ENCODE peak calls at places on chromosome 22, in six cellular contexts. C is A549, R is K562, H is HepG2, S is NB4, L is GM12878. K is an unnamed sample.

GRCh38 chr22:42184852-42185251 is 54.2 kb upstream of the CYP2D6 start:
- DNase-seq in C (no peak), R (no peak), H (no peak), S (no peak), L (no peak), K (no peak)

GRCh38 chr22:39773976-39774539 is 119.5 kb downstream of the ENTHD1 start:
- DNase-seq in C (no peak), R (no peak), H (no peak), S (no peak), L (peak), K (peak)

GRCh38 chr22:29195964-29196666 is 9.6 kb upstream of the EMID1 start:
- DNase-seq in C (no peak), R (no peak), H (no peak), S (no peak), L (no peak), K (no peak)

GRCh38 chr22:32331918-32332725 is 25.5 kb upstream of the RFPL3 start:
- DNase-seq in C (no peak), R (no peak), H (no peak), S (no peak), L (no peak), K (no peak)

GRCh38 chr22:38614331-38615122 is 41.7 kb downstream of the FAM227A start:
- DNase-seq in C (peak), R (no peak), H (peak), S (no peak), L (no peak), K (no peak)

GRCh38 chr22:39114157-39114511 is 17.1 kb downstream of the APOBEC3H start:
- DNase-seq in C (no peak), R (no peak), H (no peak), S (no peak), L (no peak), K (no peak)

GRCh38 chr22:34414467-34415440 is 494.5 kb upstream of the LARGE1 start:
- DNase-seq in C (peak), R (peak), H (peak), S (peak), L (peak), K (no peak)

GRCh38 chr22:29270475-29271271 is 2.6 kb downstream of the EWSR1 start:
- DNase-seq in C (peak), R (no peak), H (peak), S (peak), L (no peak), K (peak)

GRCh38 chr22:28002181-28002700 is 83.2 kb upstream of the PITPNB start:
- DNase-seq in C (no peak), R (no peak), H (no peak), S (no peak), L (no peak), K (no peak)

GRCh38 chr22:28799834-28800307 is 498 bp downstream of the XBP1 start:
- DNase-seq in C (no peak), R (peak), H (no peak), S (peak), L (no peak), K (peak)

GRCh38 chr22:50694099-50694498 is 21.5 kb downstream of the SHANK3 start:
- DNase-seq in C (no peak), R (no peak), H (no peak), S (peak), L (no peak), K (no peak)

GRCh38 chr22:29330291-29330690 is 14.8 kb upstream of the RASL10A start:
- DNase-seq in C (no peak), R (no peak), H (no peak), S (no peak), L (no peak), K (no peak)

GRCh38 chr22:45441158-45441557 is 27.7 kb downstream of the RIBC2 start:
- DNase-seq in C (peak), R (no peak), H (peak), S (peak), L (no peak), K (peak)

GRCh38 chr22:44157916-44158618 is 22.7 kb upstream of the PARVG start:
- DNase-seq in C (no peak), R (no peak), H (no peak), S (no peak), L (no peak), K (no peak)

GRCh38 chr22:41482319-41482935 is 13.5 kb downstream of the ACO2 start:
- DNase-seq in C (no peak), R (no peak), H (no peak), S (peak), L (no peak), K (no peak)

GRCh38 chr22:27903805-27904473 is 15.1 kb downstream of the PITPNB start:
- DNase-seq in C (no peak), R (no peak), H (no peak), S (no peak), L (peak), K (no peak)

GRCh38 chr22:42803454-42803853 is 53.6 kb downstream of the ARFGAP3 start:
- DNase-seq in C (no peak), R (no peak), H (no peak), S (no peak), L (no peak), K (no peak)

GRCh38 chr22:43534916-43535315 is 123.1 kb downstream of the MPPED1 start:
- DNase-seq in C (no peak), R (no peak), H (no peak), S (no peak), L (no peak), K (no peak)

GRCh38 chr22:33271390-33272161 is 213.4 kb upstream of the SYN3 start:
- DNase-seq in C (no peak), R (no peak), H (no peak), S (peak), L (peak), K (no peak)

GRCh38 chr22:28146401-28147304 is 227.6 kb upstream of the PITPNB start:
- DNase-seq in C (no peak), R (no peak), H (no peak), S (no peak), L (no peak), K (no peak)

GRCh38 chr22:45629469-45630089 is 42.1 kb upstream of the ATXN10 start:
- DNase-seq in C (no peak), R (no peak), H (peak), S (peak), L (no peak), K (no peak)

GRCh38 chr22:29569011-29569678 is 11.8 kb downstream of the NIPSNAP1 start:
- DNase-seq in C (no peak), R (peak), H (peak), S (no peak), L (no peak), K (no peak)

GRCh38 chr22:43919106-43919965 is 4.3 kb upstream of the PNPLA3 start:
- DNase-seq in C (no peak), R (no peak), H (no peak), S (no peak), L (no peak), K (no peak)

GRCh38 chr22:39574779-39575551 is 4.4 kb downstream of the CACNA1I start:
- DNase-seq in C (peak), R (peak), H (peak), S (peak), L (no peak), K (peak)

GRCh38 chr22:40050258-40050657 is 55.5 kb downstream of the FAM83F start:
- DNase-seq in C (no peak), R (no peak), H (no peak), S (peak), L (peak), K (no peak)

GRCh38 chr22:38347944-38348750 is 30.9 kb upstream of the CSNK1E start:
- DNase-seq in C (no peak), R (no peak), H (no peak), S (no peak), L (no peak), K (no peak)

GRCh38 chr22:27737521-27737920 is 64.0 kb downstream of the MN1 start:
- DNase-seq in C (no peak), R (no peak), H (no peak), S (no peak), L (no peak), K (no peak)

GRCh38 chr22:32475428-32476010 is 908 bp downstream of the FBXO7 start:
- DNase-seq in C (peak), R (no peak), H (no peak), S (peak), L (no peak), K (peak)

GRCh38 chr22:44611880-44612496 is 90.0 kb upstream of the PRR5 start:
- DNase-seq in C (no peak), R (no peak), H (no peak), S (no peak), L (no peak), K (no peak)

GRCh38 chr22:28904211-28904808 is 20.9 kb downstream of the ZNRF3 start:
- DNase-seq in C (no peak), R (no peak), H (no peak), S (no peak), L (no peak), K (peak)

GRCh38 chr22:27057717-27058116 is 400.3 kb downstream of the MIAT start:
- DNase-seq in C (no peak), R (no peak), H (no peak), S (no peak), L (no peak), K (no peak)

GRCh38 chr22:29587938-29588699 is 7.2 kb upstream of the NIPSNAP1 start:
- DNase-seq in C (peak), R (no peak), H (peak), S (peak), L (no peak), K (peak)

GRCh38 chr22:19981961-19982920 is 34.4 kb downstream of the ARVCF start:
- DNase-seq in C (no peak), R (no peak), H (no peak), S (no peak), L (no peak), K (no peak)

GRCh38 chr22:19980766-19981165 is 35.9 kb downstream of the ARVCF start:
- DNase-seq in C (no peak), R (no peak), H (no peak), S (no peak), L (no peak), K (no peak)

GRCh38 chr22:19979712-19980493 is 36.7 kb downstream of the ARVCF start:
- DNase-seq in C (no peak), R (no peak), H (no peak), S (no peak), L (no peak), K (no peak)

GRCh38 chr22:19982991-19983578 is 33.5 kb downstream of the ARVCF start:
- DNase-seq in C (no peak), R (no peak), H (no peak), S (no peak), L (no peak), K (no peak)

GRCh38 chr22:19981171-19981960 is 35.3 kb downstream of the ARVCF start:
- DNase-seq in C (no peak), R (no peak), H (no peak), S (no peak), L (no peak), K (no peak)
- TF ChIP-seq MYC in C (no peak), R (no peak), H (no peak), S (no peak), L (no peak), K (no peak)

GRCh38 chr22:20023214-20023613 is 2.3 kb downstream of the TANGO2 start:
- DNase-seq in C (no peak), R (no peak), H (no peak), S (no peak), L (no peak), K (no peak)

GRCh38 chr22:20020533-20021195 is at the start of gene TANGO2:
- DNase-seq in C (peak), R (peak), H (peak), S (peak), L (peak), K (peak)

GRCh38 chr22:20019661-20020532 is 1.0 kb upstream of the TANGO2 start:
- DNase-seq in C (no peak), R (no peak), H (no peak), S (no peak), L (no peak), K (no peak)

GRCh38 chr22:20022231-20023069 is 1.5 kb downstream of the TANGO2 start:
- DNase-seq in C (no peak), R (no peak), H (no peak), S (no peak), L (no peak), K (no peak)

DNA sequence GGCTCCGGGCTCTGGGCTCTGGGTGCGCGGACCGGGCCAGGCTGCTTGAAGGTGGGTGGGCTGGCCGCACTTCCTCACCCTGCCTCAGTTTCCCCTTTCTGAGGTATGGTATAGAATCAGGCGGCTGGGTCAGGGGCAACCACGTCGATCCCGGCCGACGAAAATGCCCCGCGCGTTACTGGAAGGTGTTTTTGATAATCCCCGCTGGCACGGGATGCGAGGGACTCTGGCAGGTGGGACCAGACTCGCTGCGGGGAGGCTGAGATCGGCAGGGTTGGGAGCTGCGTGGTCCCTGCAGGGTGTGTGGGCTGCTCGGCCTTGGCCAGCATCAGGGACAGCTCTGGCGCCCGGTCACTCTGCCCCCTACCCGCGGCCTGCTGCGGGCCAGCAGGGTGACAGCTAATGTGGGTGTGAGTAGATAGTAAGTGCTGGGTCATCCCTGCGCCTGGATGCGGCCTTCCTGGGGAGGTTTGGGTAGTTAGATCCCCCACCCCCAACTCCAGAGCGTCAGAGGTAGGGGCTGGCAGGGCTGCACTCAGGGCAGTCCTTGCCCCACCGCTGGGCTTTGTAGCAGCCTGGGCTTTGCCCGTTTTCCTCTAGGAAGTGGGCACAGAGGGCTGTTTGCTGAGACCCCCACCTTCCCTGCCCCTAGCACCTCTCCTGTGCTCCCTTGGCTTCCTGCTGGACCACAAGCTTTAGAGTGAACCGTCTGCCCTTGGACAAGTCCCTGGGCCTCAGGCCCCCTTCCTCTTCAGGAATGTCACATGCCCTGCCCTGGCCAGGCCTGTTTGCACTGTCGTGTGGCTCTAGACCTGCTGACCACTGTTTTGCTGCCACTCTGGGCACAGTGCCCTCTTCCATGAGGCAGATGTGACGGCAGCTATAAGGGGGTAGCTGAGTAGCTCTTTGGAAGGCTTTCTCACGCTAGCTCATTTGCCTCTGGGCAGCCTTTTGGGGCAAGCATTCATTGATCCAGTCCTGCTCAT is 579 bp downstream of the TANGO2 start:
- DNase-seq in C (no peak), R (peak), H (peak), S (peak), L (no peak), K (peak)
- TF ChIP-seq POLR2A in C (no peak), R (no peak), H (no peak), S (no peak), L (no peak), K (no peak)

DNA sequence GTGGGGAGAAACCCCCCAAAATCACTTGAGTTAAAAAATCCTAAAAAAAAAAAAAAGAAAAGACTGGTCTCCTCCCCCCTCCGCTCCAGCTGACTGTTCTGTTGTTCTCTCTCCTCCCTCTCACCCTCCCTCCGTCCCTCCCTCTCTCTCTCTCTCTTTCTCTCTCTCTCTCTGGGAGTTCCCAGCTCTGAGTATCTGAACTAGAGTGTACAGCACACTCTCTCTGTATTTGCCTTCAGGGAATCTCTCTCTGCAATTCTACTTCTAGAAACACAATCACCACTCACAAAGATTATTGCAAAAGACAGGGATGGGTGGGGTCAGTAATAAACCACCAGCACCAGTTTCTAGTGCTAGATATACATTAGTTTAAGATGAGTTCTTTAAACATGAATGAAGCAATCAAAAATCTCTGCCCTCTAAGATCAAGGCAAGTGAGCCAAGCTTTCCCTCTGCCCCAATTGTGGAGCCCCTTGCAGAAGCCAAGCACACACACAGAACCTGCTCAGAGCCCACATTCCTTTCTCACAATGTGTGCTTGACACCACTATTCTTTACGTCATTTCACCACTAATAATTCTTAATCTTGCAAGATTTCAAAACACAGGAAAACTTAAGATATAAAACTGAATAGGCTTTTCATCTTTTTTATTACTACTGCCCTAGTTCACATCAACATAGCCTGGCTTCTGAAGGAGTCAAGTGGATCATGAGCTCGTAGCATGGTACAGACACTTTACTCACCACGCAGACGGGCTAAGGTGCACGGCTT is 133.5 kb downstream of the RBFOX2 start:
- DNase-seq in C (peak), R (no peak), H (no peak), S (peak), L (no peak), K (no peak)
- TF ChIP-seq MYC in C (no peak), R (no peak), H (no peak), S (no peak), L (no peak), K (no peak)

GRCh38 chr22:22720201-22720723 is 75.8 kb downstream of the GGTLC2 start:
- DNase-seq in C (peak), R (peak), H (peak), S (peak), L (peak), K (peak)

GRCh38 chr22:22717723-22718122 is 73.3 kb downstream of the GGTLC2 start:
- DNase-seq in C (no peak), R (peak), H (no peak), S (peak), L (no peak), K (no peak)

GRCh38 chr22:22721681-22722309 is 77.4 kb downstream of the GGTLC2 start:
- DNase-seq in C (no peak), R (no peak), H (no peak), S (peak), L (peak), K (no peak)

GRCh38 chr22:22716136-22716535 is 71.7 kb downstream of the GGTLC2 start:
- DNase-seq in C (no peak), R (no peak), H (no peak), S (no peak), L (no peak), K (no peak)

DNA sequence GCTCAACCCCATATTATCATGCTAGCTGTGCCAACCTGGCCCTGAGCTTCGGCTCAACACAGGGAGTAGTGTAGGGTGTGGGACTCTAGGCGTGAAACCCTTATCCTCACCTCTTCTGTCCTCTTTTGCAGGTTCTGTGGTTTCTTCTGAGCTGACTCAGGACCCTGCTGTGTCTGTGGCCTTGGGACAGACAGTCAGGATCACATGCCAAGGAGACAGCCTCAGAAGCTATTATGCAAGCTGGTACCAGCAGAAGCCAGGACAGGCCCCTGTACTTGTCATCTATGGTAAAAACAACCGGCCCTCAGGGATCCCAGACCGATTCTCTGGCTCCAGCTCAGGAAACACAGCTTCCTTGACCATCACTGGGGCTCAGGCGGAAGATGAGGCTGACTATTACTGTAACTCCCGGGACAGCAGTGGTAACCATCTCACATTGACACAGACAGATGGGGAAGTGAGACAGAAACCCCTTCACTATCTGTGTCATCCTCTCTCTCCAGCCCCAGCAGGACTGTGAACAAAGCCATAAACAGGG is 76.4 kb downstream of the GGTLC2 start:
- DNase-seq in C (no peak), R (no peak), H (no peak), S (peak), L (peak), K (no peak)
- TF ChIP-seq POLR2A in C (no peak), R (no peak), H (no peak), S (no peak), L (no peak), K (no peak)

GRCh38 chr22:37123649-37124048 is 14.1 kb upstream of the TMPRSS6 start:
- DNase-seq in C (no peak), R (peak), H (no peak), S (no peak), L (no peak), K (no peak)

GRCh38 chr22:37122598-37123180 is 13.2 kb upstream of the TMPRSS6 start:
- DNase-seq in C (no peak), R (no peak), H (no peak), S (no peak), L (no peak), K (no peak)

GRCh38 chr22:37119872-37120271 is 10.4 kb upstream of the TMPRSS6 start:
- DNase-seq in C (no peak), R (no peak), H (no peak), S (no peak), L (no peak), K (no peak)

GRCh38 chr22:37120569-37121340 is 11.2 kb upstream of the TMPRSS6 start:
- DNase-seq in C (no peak), R (no peak), H (no peak), S (no peak), L (no peak), K (no peak)

DNA sequence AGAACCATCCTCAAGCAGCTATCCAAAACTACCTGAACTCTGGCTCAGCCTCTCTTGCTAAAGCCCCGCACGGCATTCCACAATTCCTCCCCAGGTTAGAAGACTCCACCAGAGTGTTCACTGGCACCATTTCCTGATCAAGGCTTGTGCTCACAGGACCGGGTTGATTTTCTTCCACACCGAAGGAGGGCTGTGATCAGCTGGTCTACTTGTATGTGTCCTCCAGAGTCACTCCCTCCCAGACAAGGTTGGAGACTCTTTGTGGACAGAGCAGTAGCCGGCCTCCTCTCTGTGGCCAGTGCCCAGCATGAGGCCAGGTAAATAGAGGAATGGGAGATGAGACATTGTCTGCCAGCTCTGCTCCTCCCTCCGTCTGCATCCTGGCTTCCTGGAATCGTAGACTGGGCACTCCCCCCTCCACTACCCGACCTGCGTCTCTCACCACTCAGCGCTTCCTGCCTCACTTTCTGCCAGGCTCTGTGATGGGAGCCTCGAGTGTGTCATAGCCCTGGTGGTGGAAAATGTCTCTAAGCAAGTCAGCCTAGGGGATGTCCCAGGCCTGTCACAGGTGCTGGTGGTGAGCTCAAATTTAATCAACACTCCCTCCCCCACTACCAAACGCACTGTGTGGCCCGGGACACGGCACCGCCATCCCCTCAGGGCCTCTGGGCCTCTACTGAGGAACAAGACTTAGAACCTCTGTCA is 12.5 kb upstream of the TMPRSS6 start:
- DNase-seq in C (peak), R (no peak), H (peak), S (no peak), L (peak), K (peak)
- TF ChIP-seq MYC in C (no peak), R (no peak), H (no peak), S (no peak), L (no peak), K (no peak)